ENCODE peak calls at places on chromosomes 6 and 20, in four cellular contexts. H is GM12878, A is H1, C is K562. Q is an unnamed sample.

GRCh38 chr20:50292324-50293243 is 102.0 kb downstream of the CEBPB start:
- DNase-seq in H (no peak), A (no peak), C (peak; percentile 99), Q (peak; percentile 97)

GRCh38 chr20:8362457-8362856 is 230.4 kb downstream of the PLCB1 start:
- DNase-seq in H (no peak), A (no peak), C (no peak), Q (no peak)

GRCh38 chr20:23257106-23257761 is 93.4 kb upstream of the NXT1 start:
- DNase-seq in H (no peak), A (peak; percentile 30), C (no peak), Q (no peak)

GRCh38 chr6:159720708-159721107 is 6.6 kb upstream of the WTAP start:
- DNase-seq in H (no peak), A (no peak), C (peak; percentile 58), Q (peak; percentile 82)

GRCh38 chr6:116011520-116011919 is 49.2 kb downstream of the FRK start:
- DNase-seq in H (peak; percentile 89), A (no peak), C (no peak), Q (no peak)

GRCh38 chr6:54335871-54336270 is 27.6 kb downstream of the TINAG start:
- DNase-seq in H (no peak), A (no peak), C (no peak), Q (peak; percentile 1)

GRCh38 chr6:33880104-33880678 is 76.4 kb upstream of the MLN start:
- DNase-seq in H (no peak), A (no peak), C (no peak), Q (no peak)

GRCh38 chr6:163383912-163384311 is 30.6 kb upstream of the QKI start:
- DNase-seq in H (no peak), A (no peak), C (no peak), Q (no peak)

GRCh38 chr20:9955646-9956045 is 79.1 kb upstream of the ANKEF1 start:
- DNase-seq in H (no peak), A (no peak), C (no peak), Q (no peak)

GRCh38 chr20:62409935-62410741 is 3.1 kb upstream of the CABLES2 start:
- DNase-seq in H (no peak), A (peak; percentile 85), C (peak; percentile 72), Q (peak; percentile 42)

GRCh38 chr6:142459267-142459666 is 157.5 kb downstream of the ADGRG6 start:
- DNase-seq in H (no peak), A (no peak), C (no peak), Q (no peak)

GRCh38 chr6:49333345-49334120 is 129.5 kb downstream of the MMUT start:
- DNase-seq in H (no peak), A (no peak), C (no peak), Q (no peak)

GRCh38 chr6:109626311-109626710 is 64.7 kb downstream of the AK9 start:
- DNase-seq in H (no peak), A (no peak), C (no peak), Q (peak; percentile 13)

GRCh38 chr6:106974337-106974998 is at the start of gene CD24:
- DNase-seq in H (no peak), A (peak; percentile 91), C (peak; percentile 37), Q (no peak)

GRCh38 chr6:105646391-105646867 is 243.5 kb upstream of the PREP start:
- DNase-seq in H (peak; percentile 100), A (no peak), C (no peak), Q (no peak)

GRCh38 chr6:155779421-155779820 is 323.8 kb upstream of the NOX3 start:
- DNase-seq in H (no peak), A (no peak), C (no peak), Q (no peak)

GRCh38 chr6:10014561-10014960 is 400.3 kb downstream of the TFAP2A start:
- DNase-seq in H (no peak), A (no peak), C (no peak), Q (no peak)

GRCh38 chr6:15476631-15477380 is 186.0 kb downstream of the DTNBP1 start:
- DNase-seq in H (no peak), A (no peak), C (no peak), Q (no peak)

GRCh38 chr20:47956261-47956995 is 171.1 kb upstream of the SULF2 start:
- DNase-seq in H (no peak), A (no peak), C (no peak), Q (no peak)

GRCh38 chr6:43217351-43217750 is 11.9 kb downstream of the DNPH1 start:
- DNase-seq in H (no peak), A (no peak), C (no peak), Q (no peak)

GRCh38 chr6:142561511-142562265 is 259.9 kb downstream of the ADGRG6 start:
- DNase-seq in H (no peak), A (no peak), C (no peak), Q (no peak)

GRCh38 chr6:35428421-35429149 is 23.6 kb upstream of the FANCE start:
- DNase-seq in H (no peak), A (no peak), C (no peak), Q (peak; percentile 82)

GRCh38 chr6:10736721-10737120 is 10.9 kb upstream of the TMEM14B start:
- DNase-seq in H (no peak), A (no peak), C (no peak), Q (no peak)

GRCh38 chr20:32682508-32682987 is 8.8 kb upstream of the C20orf203 start:
- DNase-seq in H (no peak), A (no peak), C (peak; percentile 44), Q (no peak)

GRCh38 chr20:22374678-22375590 is 209.4 kb downstream of the FOXA2 start:
- DNase-seq in H (no peak), A (no peak), C (no peak), Q (no peak)

GRCh38 chr20:4937422-4938319 is 63.6 kb downstream of the SLC23A2 start:
- DNase-seq in H (no peak), A (no peak), C (no peak), Q (peak; percentile 74)

GRCh38 chr6:36660771-36661471 is 17.6 kb upstream of the CDKN1A start:
- DNase-seq in H (no peak), A (peak; percentile 91), C (peak; percentile 99), Q (no peak)

GRCh38 chr6:7129784-7130569 is 22.2 kb downstream of the RREB1 start:
- DNase-seq in H (no peak), A (no peak), C (no peak), Q (peak; percentile 71)

GRCh38 chr20:63361507-63362425 is 617 bp upstream of the CHRNA4 start:
- DNase-seq in H (no peak), A (peak; percentile 74), C (no peak), Q (no peak)

GRCh38 chr6:140684776-140685550 is 1310.5 kb upstream of the CITED2 start:
- DNase-seq in H (no peak), A (no peak), C (no peak), Q (no peak)

GRCh38 chr6:38477680-38478260 is 162.0 kb downstream of the BTBD9 start:
- DNase-seq in H (no peak), A (no peak), C (no peak), Q (no peak)

GRCh38 chr20:43938017-43938655 is 23.5 kb downstream of the TOX2 start:
- DNase-seq in H (no peak), A (no peak), C (no peak), Q (no peak)

GRCh38 chr20:43939762-43940121 is 25.1 kb downstream of the TOX2 start:
- DNase-seq in H (no peak), A (no peak), C (no peak), Q (no peak)

GRCh38 chr20:43940518-43941225 is 26.0 kb downstream of the TOX2 start:
- DNase-seq in H (no peak), A (no peak), C (no peak), Q (no peak)

GRCh38 chr20:43937586-43937985 is 22.9 kb downstream of the TOX2 start:
- DNase-seq in H (no peak), A (no peak), C (no peak), Q (no peak)

GRCh38 chr20:43938932-43939761 is 24.5 kb downstream of the TOX2 start:
- DNase-seq in H (no peak), A (no peak), C (no peak), Q (peak; percentile 72)
- TF ChIP-seq HDAC6 in H (no peak), A (no peak), C (no peak), Q (no peak)

GRCh38 chr6:137211910-137212309 is 7.3 kb downstream of the IFNGR1 start:
- DNase-seq in H (no peak), A (no peak), C (no peak), Q (no peak)

GRCh38 chr6:137213813-137214212 is 5.4 kb downstream of the IFNGR1 start:
- DNase-seq in H (no peak), A (no peak), C (no peak), Q (no peak)

GRCh38 chr6:137214931-137215330 is 4.3 kb downstream of the IFNGR1 start:
- DNase-seq in H (no peak), A (no peak), C (no peak), Q (no peak)

GRCh38 chr6:137210903-137211302 is 8.3 kb downstream of the IFNGR1 start:
- DNase-seq in H (no peak), A (no peak), C (no peak), Q (no peak)

GRCh38 chr6:137213331-137213740 is 5.8 kb downstream of the IFNGR1 start:
- DNase-seq in H (no peak), A (no peak), C (no peak), Q (no peak)
- TF ChIP-seq CBX5 in H (no peak), A (no peak), C (peak; percentile 80), Q (no peak)

GRCh38 chr6:148761532-148761951 is 14.7 kb downstream of the UST start:
- DNase-seq in H (no peak), A (no peak), C (no peak), Q (no peak)

GRCh38 chr6:148760143-148760505 is 13.3 kb downstream of the UST start:
- DNase-seq in H (no peak), A (no peak), C (no peak), Q (no peak)

GRCh38 chr6:148757944-148758343 is 11.1 kb downstream of the UST start:
- DNase-seq in H (no peak), A (no peak), C (no peak), Q (no peak)

GRCh38 chr6:148760568-148761531 is 14.0 kb downstream of the UST start:
- DNase-seq in H (peak; percentile 64), A (peak; percentile 59), C (no peak), Q (no peak)

GRCh38 chr6:148758492-148758891 is 11.7 kb downstream of the UST start:
- DNase-seq in H (peak; percentile 98), A (no peak), C (no peak), Q (no peak)
- TF ChIP-seq HDAC6 in H (no peak), A (no peak), C (no peak), Q (no peak)

GRCh38 chr6:30490031-30490876 is 945 bp downstream of the HLA-E start:
- DNase-seq in H (peak; percentile 31), A (peak; percentile 80), C (peak; percentile 90), Q (no peak)
- TF ChIP-seq CBX5 in H (no peak), A (no peak), C (no peak), Q (no peak)

GRCh38 chr6:161228911-161229591 is 44.8 kb downstream of the AGPAT4 start:
- DNase-seq in H (no peak), A (no peak), C (no peak), Q (no peak)
- TF ChIP-seq HDAC6 in H (no peak), A (no peak), C (no peak), Q (no peak)